ENCODE peak calls at places on chromosomes 6 and 20, in ten cellular contexts. One of them, this sample, is unnamed. For H3K4me1, the result is how much of the 10 kb centered on the place peaks cover.

GRCh38 chr6:29758761-29759160 is 35.5 kb downstream of the HLA-F start:
- DNase-seq in mucosa of descending colon: no peak
- DNase-seq in heart left ventricle: no peak
- DNase-seq in upper lobe of left lung: no peak
- DNase-seq in right atrium auricular region: no peak
- DNase-seq in breast epithelium: no peak
- DNase-seq in neural progenitor cell: no peak
- DNase-seq in thoracic aorta: no peak
- DNase-seq in HCT116: no peak
- DNase-seq in GM23338: peak
- DNase-seq in this sample: no peak

GRCh38 chr6:30219244-30219643 is 6.0 kb upstream of the TRIM26 start:
- DNase-seq in right atrium auricular region: no peak
- DNase-seq in thoracic aorta: no peak
- DNase-seq in breast epithelium: no peak
- DNase-seq in mucosa of descending colon: peak
- DNase-seq in neural progenitor cell: peak
- DNase-seq in HCT116: no peak
- DNase-seq in upper lobe of left lung: no peak
- DNase-seq in heart left ventricle: no peak
- DNase-seq in GM23338: peak
- DNase-seq in this sample: peak

GRCh38 chr6:7140631-7141366 is 33.0 kb downstream of the RREB1 start:
- DNase-seq in neural progenitor cell: peak
- DNase-seq in breast epithelium: peak
- DNase-seq in heart left ventricle: peak
- DNase-seq in mucosa of descending colon: peak
- DNase-seq in upper lobe of left lung: peak
- DNase-seq in thoracic aorta: peak
- DNase-seq in GM23338: peak
- DNase-seq in right atrium auricular region: peak
- DNase-seq in HCT116: peak
- DNase-seq in this sample: peak

GRCh38 chr20:23005761-23006160 is 29.4 kb upstream of the SSTR4 start:
- DNase-seq in right atrium auricular region: no peak
- DNase-seq in upper lobe of left lung: no peak
- DNase-seq in heart left ventricle: no peak
- DNase-seq in thoracic aorta: no peak
- DNase-seq in neural progenitor cell: no peak
- DNase-seq in HCT116: no peak
- DNase-seq in breast epithelium: no peak
- DNase-seq in mucosa of descending colon: no peak
- DNase-seq in GM23338: no peak
- DNase-seq in this sample: no peak

GRCh38 chr6:162942860-162943259 is 215.1 kb downstream of the PACRG start:
- DNase-seq in HCT116: no peak
- DNase-seq in upper lobe of left lung: no peak
- DNase-seq in thoracic aorta: no peak
- DNase-seq in breast epithelium: no peak
- DNase-seq in right atrium auricular region: no peak
- DNase-seq in neural progenitor cell: no peak
- DNase-seq in mucosa of descending colon: no peak
- DNase-seq in GM23338: no peak
- DNase-seq in heart left ventricle: no peak
- DNase-seq in this sample: no peak

GRCh38 chr6:7914991-7915789 is 4.6 kb upstream of the TXNDC5 start:
- DNase-seq in neural progenitor cell: no peak
- DNase-seq in upper lobe of left lung: no peak
- DNase-seq in heart left ventricle: peak
- DNase-seq in right atrium auricular region: peak
- DNase-seq in thoracic aorta: no peak
- DNase-seq in HCT116: no peak
- DNase-seq in mucosa of descending colon: no peak
- DNase-seq in GM23338: no peak
- DNase-seq in breast epithelium: no peak
- DNase-seq in this sample: peak

GRCh38 chr20:39861381-39861780 is 827.7 kb downstream of the MAFB start:
- DNase-seq in breast epithelium: no peak
- DNase-seq in thoracic aorta: no peak
- DNase-seq in GM23338: no peak
- DNase-seq in HCT116: no peak
- DNase-seq in mucosa of descending colon: no peak
- DNase-seq in neural progenitor cell: no peak
- DNase-seq in right atrium auricular region: no peak
- DNase-seq in heart left ventricle: no peak
- DNase-seq in upper lobe of left lung: no peak
- DNase-seq in this sample: no peak

GRCh38 chr6:131954775-131955107 is 3.6 kb upstream of the CCN2 start:
- DNase-seq in breast epithelium: peak
- DNase-seq in HCT116: no peak
- DNase-seq in right atrium auricular region: peak
- DNase-seq in upper lobe of left lung: no peak
- DNase-seq in mucosa of descending colon: peak
- DNase-seq in heart left ventricle: no peak
- DNase-seq in neural progenitor cell: no peak
- DNase-seq in thoracic aorta: peak
- DNase-seq in GM23338: peak
- DNase-seq in this sample: peak

GRCh38 chr6:36760685-36761435 is 63.2 kb downstream of the RAB44 start:
- DNase-seq in thoracic aorta: no peak
- DNase-seq in GM23338: no peak
- DNase-seq in HCT116: no peak
- DNase-seq in heart left ventricle: no peak
- DNase-seq in right atrium auricular region: no peak
- DNase-seq in breast epithelium: no peak
- DNase-seq in neural progenitor cell: no peak
- DNase-seq in upper lobe of left lung: no peak
- DNase-seq in mucosa of descending colon: no peak
- DNase-seq in this sample: no peak

GRCh38 chr6:73377225-73377624 is 7.5 kb upstream of the OOEP start:
- DNase-seq in upper lobe of left lung: no peak
- DNase-seq in right atrium auricular region: no peak
- DNase-seq in GM23338: no peak
- DNase-seq in thoracic aorta: no peak
- DNase-seq in HCT116: no peak
- DNase-seq in neural progenitor cell: no peak
- DNase-seq in heart left ventricle: no peak
- DNase-seq in breast epithelium: no peak
- DNase-seq in mucosa of descending colon: no peak
- DNase-seq in this sample: no peak

GRCh38 chr20:37914367-37914671 is 11.4 kb downstream of the VSTM2L start:
- DNase-seq in right atrium auricular region: no peak
- DNase-seq in neural progenitor cell: no peak
- DNase-seq in mucosa of descending colon: no peak
- DNase-seq in breast epithelium: no peak
- DNase-seq in heart left ventricle: no peak
- DNase-seq in upper lobe of left lung: no peak
- DNase-seq in GM23338: no peak
- DNase-seq in thoracic aorta: no peak
- DNase-seq in HCT116: no peak
- DNase-seq in this sample: no peak
- H3K4me3 ChIP-seq in right atrium auricular region: no peak
- H3K4me3 ChIP-seq in neural progenitor cell: peak
- H3K4me3 ChIP-seq in mucosa of descending colon: no peak
- H3K4me3 ChIP-seq in breast epithelium: no peak
- H3K4me3 ChIP-seq in heart left ventricle: no peak
- H3K4me3 ChIP-seq in upper lobe of left lung: peak
- H3K4me3 ChIP-seq in GM23338: peak
- H3K4me3 ChIP-seq in thoracic aorta: peak
- H3K4me3 ChIP-seq in HCT116: no peak
- H3K4me3 ChIP-seq in this sample: peak

GRCh38 chr6:106258726-106259125 is 66.8 kb downstream of the ATG5 start:
- DNase-seq in mucosa of descending colon: no peak
- DNase-seq in thoracic aorta: no peak
- DNase-seq in breast epithelium: no peak
- DNase-seq in right atrium auricular region: no peak
- DNase-seq in GM23338: no peak
- DNase-seq in heart left ventricle: no peak
- DNase-seq in HCT116: no peak
- DNase-seq in upper lobe of left lung: no peak
- DNase-seq in neural progenitor cell: no peak
- DNase-seq in this sample: no peak
- H3K4me1 ChIP-seq in mucosa of descending colon: under half
- H3K4me1 ChIP-seq in thoracic aorta: under half
- H3K4me1 ChIP-seq in breast epithelium: under half
- H3K4me1 ChIP-seq in right atrium auricular region: under half
- H3K4me1 ChIP-seq in GM23338: under half
- H3K4me1 ChIP-seq in heart left ventricle: under half
- H3K4me1 ChIP-seq in HCT116: under half
- H3K4me1 ChIP-seq in upper lobe of left lung: under half
- H3K4me1 ChIP-seq in neural progenitor cell: under half
- H3K4me1 ChIP-seq in this sample: under half

GRCh38 chr6:142155895-142156757 is 9.1 kb downstream of the VTA1 start:
- DNase-seq in breast epithelium: no peak
- DNase-seq in GM23338: peak
- DNase-seq in HCT116: peak
- DNase-seq in mucosa of descending colon: no peak
- DNase-seq in neural progenitor cell: peak
- DNase-seq in thoracic aorta: no peak
- DNase-seq in upper lobe of left lung: no peak
- DNase-seq in right atrium auricular region: no peak
- DNase-seq in heart left ventricle: no peak
- DNase-seq in this sample: no peak
- H3K4me3 ChIP-seq in breast epithelium: no peak
- H3K4me3 ChIP-seq in GM23338: peak
- H3K4me3 ChIP-seq in HCT116: no peak
- H3K4me3 ChIP-seq in mucosa of descending colon: no peak
- H3K4me3 ChIP-seq in neural progenitor cell: no peak
- H3K4me3 ChIP-seq in thoracic aorta: peak
- H3K4me3 ChIP-seq in upper lobe of left lung: no peak
- H3K4me3 ChIP-seq in right atrium auricular region: no peak
- H3K4me3 ChIP-seq in heart left ventricle: no peak
- H3K4me3 ChIP-seq in this sample: no peak

GRCh38 chr6:105489213-105489525 is 86.3 kb upstream of the PREP start:
- DNase-seq in HCT116: no peak
- DNase-seq in mucosa of descending colon: no peak
- DNase-seq in right atrium auricular region: no peak
- DNase-seq in neural progenitor cell: no peak
- DNase-seq in breast epithelium: no peak
- DNase-seq in GM23338: no peak
- DNase-seq in upper lobe of left lung: no peak
- DNase-seq in thoracic aorta: no peak
- DNase-seq in heart left ventricle: no peak
- DNase-seq in this sample: no peak

GRCh38 chr6:105485456-105485855 is 82.6 kb upstream of the PREP start:
- DNase-seq in upper lobe of left lung: no peak
- DNase-seq in neural progenitor cell: peak
- DNase-seq in GM23338: no peak
- DNase-seq in right atrium auricular region: no peak
- DNase-seq in thoracic aorta: no peak
- DNase-seq in heart left ventricle: no peak
- DNase-seq in breast epithelium: no peak
- DNase-seq in HCT116: no peak
- DNase-seq in mucosa of descending colon: peak
- DNase-seq in this sample: no peak

GRCh38 chr6:105487040-105487787 is 84.3 kb upstream of the PREP start:
- DNase-seq in right atrium auricular region: no peak
- DNase-seq in breast epithelium: no peak
- DNase-seq in thoracic aorta: no peak
- DNase-seq in HCT116: no peak
- DNase-seq in mucosa of descending colon: no peak
- DNase-seq in GM23338: no peak
- DNase-seq in heart left ventricle: no peak
- DNase-seq in upper lobe of left lung: no peak
- DNase-seq in neural progenitor cell: no peak
- DNase-seq in this sample: no peak

GRCh38 chr6:105484238-105485161 is 81.6 kb upstream of the PREP start:
- DNase-seq in breast epithelium: no peak
- DNase-seq in heart left ventricle: no peak
- DNase-seq in HCT116: peak
- DNase-seq in mucosa of descending colon: no peak
- DNase-seq in neural progenitor cell: peak
- DNase-seq in right atrium auricular region: no peak
- DNase-seq in upper lobe of left lung: no peak
- DNase-seq in thoracic aorta: no peak
- DNase-seq in GM23338: peak
- DNase-seq in this sample: no peak

GRCh38 chr6:105488521-105489212 is 85.8 kb upstream of the PREP start:
- DNase-seq in GM23338: peak
- DNase-seq in neural progenitor cell: peak
- DNase-seq in thoracic aorta: no peak
- DNase-seq in HCT116: no peak
- DNase-seq in heart left ventricle: no peak
- DNase-seq in right atrium auricular region: no peak
- DNase-seq in mucosa of descending colon: no peak
- DNase-seq in upper lobe of left lung: no peak
- DNase-seq in breast epithelium: no peak
- DNase-seq in this sample: no peak
- H3K4me1 ChIP-seq in GM23338: under half
- H3K4me1 ChIP-seq in neural progenitor cell: under half
- H3K4me1 ChIP-seq in thoracic aorta: under half
- H3K4me1 ChIP-seq in HCT116: under half
- H3K4me1 ChIP-seq in heart left ventricle: under half
- H3K4me1 ChIP-seq in right atrium auricular region: under half
- H3K4me1 ChIP-seq in mucosa of descending colon: under half
- H3K4me1 ChIP-seq in upper lobe of left lung: under half
- H3K4me1 ChIP-seq in breast epithelium: under half
- H3K4me1 ChIP-seq in this sample: under half